ENCODE peak calls at places on chromosomes 12 and 14, in four cellular contexts. Z is uterus; D is AG09309; C is activated CD4-positive, alpha-beta T cell treated with anti-CD3 and anti-CD28 coated beads, Interleukin-2, amount 50 U/mL, for 1 hour. J is an unnamed sample.

GRCh38 chr12:28802706-28803438 is 346.2 kb upstream of the FAR2 start:
- DNase-seq in Z (no peak), D (no peak), C (no peak), J (no peak)

GRCh38 chr12:53590661-53591060 is 35.5 kb downstream of the ATF7 start:
- DNase-seq in Z (no peak), D (no peak), C (no peak), J (no peak)

GRCh38 chr12:86158956-86159355 is 97.2 kb downstream of the MGAT4C start:
- DNase-seq in Z (no peak), D (no peak), C (no peak), J (no peak)

GRCh38 chr12:45290218-45290609 is 74.3 kb downstream of the ANO6 start:
- DNase-seq in Z (no peak), D (peak; percentile 78), C (no peak), J (no peak)

GRCh38 chr12:69150796-69151127 is 88.6 kb upstream of the CPSF6 start:
- DNase-seq in Z (no peak), D (no peak), C (no peak), J (no peak)

GRCh38 chr12:24896171-24896570 is 52.7 kb downstream of the BCAT1 start:
- DNase-seq in Z (no peak), D (no peak), C (no peak), J (no peak)

GRCh38 chr12:1758887-1759286 is 61.5 kb upstream of the LRTM2 start:
- DNase-seq in Z (no peak), D (no peak), C (no peak), J (no peak)

GRCh38 chr14:95039259-95039992 is 117.9 kb downstream of the DICER1 start:
- DNase-seq in Z (no peak), D (no peak), C (no peak), J (no peak)

GRCh38 chr14:101460986-101461750 is 100.1 kb upstream of the DIO3 start:
- DNase-seq in Z (no peak), D (no peak), C (no peak), J (no peak)

GRCh38 chr12:31897791-31898503 is 61.3 kb upstream of the RESF1 start:
- DNase-seq in Z (peak; percentile 16), D (no peak), C (peak; percentile 10), J (no peak)

GRCh38 chr12:81987351-81987750 is 228.2 kb upstream of the PPFIA2 start:
- DNase-seq in Z (no peak), D (no peak), C (no peak), J (no peak)

GRCh38 chr14:73602994-73603393 is 9.3 kb upstream of the ACOT6 start:
- DNase-seq in Z (no peak), D (no peak), C (no peak), J (no peak)

GRCh38 chr12:79827484-79827883 is 107.4 kb downstream of the PPP1R12A start:
- DNase-seq in Z (no peak), D (no peak), C (no peak), J (no peak)

GRCh38 chr12:24561411-24561871 is 387.5 kb downstream of the BCAT1 start:
- DNase-seq in Z (no peak), D (no peak), C (no peak), J (no peak)

GRCh38 chr12:96334502-96334901 is 65.7 kb downstream of the CDK17 start:
- DNase-seq in Z (no peak), D (no peak), C (no peak), J (no peak)

GRCh38 chr12:116697305-116698130 is 40.4 kb downstream of the SPRING1 start:
- DNase-seq in Z (no peak), D (no peak), C (no peak), J (no peak)

GRCh38 chr14:22478670-22479069 is 110.4 kb downstream of the DAD1 start:
- DNase-seq in Z (peak; percentile 63), D (no peak), C (no peak), J (no peak)

GRCh38 chr12:12872139-12872933 is 19.0 kb upstream of the GPRC5A start:
- DNase-seq in Z (no peak), D (peak; percentile 29), C (no peak), J (no peak)

GRCh38 chr14:71264260-71264659 is 357.0 kb downstream of the PCNX1 start:
- DNase-seq in Z (no peak), D (no peak), C (no peak), J (no peak)

GRCh38 chr12:101599771-101600486 is 5.2 kb downstream of the MYBPC1 start:
- DNase-seq in Z (no peak), D (no peak), C (no peak), J (no peak)

J was measured in T-helper 9 cell.